ENCODE peak calls at places on chromosomes 7 and 10, in four cellular contexts. K is K562, X is HepG2, G is GM12878. Z is an unnamed sample. For H3K4me1, the result is how much of the 10 kb centered on the place peaks cover.

GRCh38 chr10:118907051-118907450 is 122.5 kb upstream of the NANOS1 start:
- DNase-seq in K (no peak), X (no peak), G (no peak), Z (no peak)

GRCh38 chr7:148153611-148154010 is 437.0 kb upstream of the C7orf33 start:
- DNase-seq in K (no peak), X (no peak), G (no peak), Z (no peak)

GRCh38 chr10:77702166-77702565 is 64.6 kb upstream of the KCNMA1 start:
- DNase-seq in K (no peak), X (no peak), G (no peak), Z (peak)

GRCh38 chr10:78857193-78857592 is 211.6 kb upstream of the ZMIZ1 start:
- DNase-seq in K (no peak), X (no peak), G (no peak), Z (no peak)

GRCh38 chr10:8006274-8006999 is 48.1 kb upstream of the GATA3 start:
- DNase-seq in K (no peak), X (no peak), G (no peak), Z (no peak)

GRCh38 chr7:74087791-74088453 is 4.3 kb downstream of the LIMK1 start:
- DNase-seq in K (no peak), X (no peak), G (no peak), Z (no peak)

GRCh38 chr10:116186273-116186672 is 86.7 kb downstream of the GFRA1 start:
- DNase-seq in K (no peak), X (no peak), G (no peak), Z (no peak)

GRCh38 chr10:29482591-29483421 is 152.0 kb downstream of the SVIL start:
- DNase-seq in K (no peak), X (peak), G (no peak), Z (no peak)

GRCh38 chr10:26839966-26840627 is 20.7 kb downstream of the ABI1 start:
- DNase-seq in K (no peak), X (no peak), G (no peak), Z (no peak)

GRCh38 chr10:105586451-105587098 is 945.5 kb downstream of the SORCS3 start:
- DNase-seq in K (no peak), X (no peak), G (no peak), Z (no peak)

GRCh38 chr7:113705439-113705838 is 213.4 kb downstream of the PPP1R3A start:
- DNase-seq in K (no peak), X (no peak), G (no peak), Z (no peak)
- H3K4me1 ChIP-seq in K (under half), X (under half), G (under half), Z (under half)

GRCh38 chr7:108026116-108026515 is 23.2 kb upstream of the LAMB1 start:
- DNase-seq in K (no peak), X (no peak), G (no peak), Z (no peak)
- H3K9ac ChIP-seq in K (no peak), X (no peak), G (no peak), Z (no peak)

GRCh38 chr7:12320241-12320640 is 83.4 kb downstream of the VWDE start:
- DNase-seq in K (no peak), X (no peak), G (no peak), Z (no peak)
- TF ChIP-seq MYC in K (no peak), X (no peak), G (no peak), Z (no peak)

DNA sequence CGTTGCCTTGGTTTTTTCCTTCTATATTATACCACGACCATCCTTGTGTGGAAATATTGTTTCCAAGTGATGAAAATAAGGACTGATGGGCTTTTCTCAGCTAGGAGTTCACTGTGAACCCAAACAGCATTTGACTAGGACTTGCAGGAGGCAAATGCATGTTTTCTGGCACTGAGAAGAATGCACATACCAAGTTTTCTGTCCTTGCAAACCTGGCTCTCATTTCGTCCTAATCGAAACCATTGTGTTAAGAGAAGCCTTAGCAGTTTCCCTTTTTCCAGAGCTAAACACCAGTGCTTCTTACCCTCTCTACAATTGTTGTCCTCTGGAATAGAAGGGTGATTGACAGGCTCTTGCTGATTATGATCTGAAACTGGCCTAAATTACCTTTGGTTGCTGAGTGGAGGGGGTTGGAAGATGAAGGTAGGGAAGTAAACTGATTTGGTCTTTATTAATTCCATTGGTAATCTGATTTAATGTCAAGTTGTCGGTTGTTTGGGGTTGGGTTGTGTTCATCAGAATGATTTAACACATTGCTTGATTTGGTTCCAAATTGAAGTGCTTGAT is 33.1 kb upstream of the ELMO1 start:
- DNase-seq in K (no peak), X (no peak), G (no peak), Z (no peak)
- H3K4me1 ChIP-seq in K (under half), X (under half), G (under half), Z (under half)

GRCh38 chr10:18158698-18159342 is 18.6 kb downstream of the CACNB2 start:
- DNase-seq in K (no peak), X (no peak), G (no peak), Z (no peak)
- H3K9ac ChIP-seq in K (no peak), X (no peak), G (no peak), Z (no peak)

GRCh38 chr7:55131421-55131929 is 112.7 kb downstream of the EGFR start:
- DNase-seq in K (no peak), X (peak), G (no peak), Z (no peak)
- TF ChIP-seq MYC in K (no peak), X (peak), G (no peak), Z (no peak)

DNA sequence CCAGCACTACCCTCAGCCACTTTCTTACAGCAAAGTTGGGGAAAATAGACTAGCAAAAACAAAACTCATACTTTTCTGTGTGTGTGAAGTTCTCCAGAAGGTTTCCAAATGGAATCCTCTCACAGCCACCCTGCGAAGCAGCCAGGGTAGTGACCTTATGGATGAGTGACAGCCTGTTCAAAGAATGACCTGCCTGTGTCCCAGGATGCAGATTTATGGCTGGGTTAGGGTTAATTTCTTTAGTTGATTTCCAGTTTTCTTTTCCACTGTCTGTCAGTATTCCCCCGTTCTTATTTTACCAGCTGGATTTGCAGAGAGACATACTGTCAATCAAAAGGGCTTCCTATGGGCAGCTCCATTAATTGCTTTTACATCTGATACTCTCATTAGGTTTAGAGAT is 2.4 kb upstream of the SEMA4G start:
- DNase-seq in K (no peak), X (no peak), G (no peak), Z (no peak)
- H3K4me1 ChIP-seq in K (under half), X (half or more), G (under half), Z (under half)

DNA sequence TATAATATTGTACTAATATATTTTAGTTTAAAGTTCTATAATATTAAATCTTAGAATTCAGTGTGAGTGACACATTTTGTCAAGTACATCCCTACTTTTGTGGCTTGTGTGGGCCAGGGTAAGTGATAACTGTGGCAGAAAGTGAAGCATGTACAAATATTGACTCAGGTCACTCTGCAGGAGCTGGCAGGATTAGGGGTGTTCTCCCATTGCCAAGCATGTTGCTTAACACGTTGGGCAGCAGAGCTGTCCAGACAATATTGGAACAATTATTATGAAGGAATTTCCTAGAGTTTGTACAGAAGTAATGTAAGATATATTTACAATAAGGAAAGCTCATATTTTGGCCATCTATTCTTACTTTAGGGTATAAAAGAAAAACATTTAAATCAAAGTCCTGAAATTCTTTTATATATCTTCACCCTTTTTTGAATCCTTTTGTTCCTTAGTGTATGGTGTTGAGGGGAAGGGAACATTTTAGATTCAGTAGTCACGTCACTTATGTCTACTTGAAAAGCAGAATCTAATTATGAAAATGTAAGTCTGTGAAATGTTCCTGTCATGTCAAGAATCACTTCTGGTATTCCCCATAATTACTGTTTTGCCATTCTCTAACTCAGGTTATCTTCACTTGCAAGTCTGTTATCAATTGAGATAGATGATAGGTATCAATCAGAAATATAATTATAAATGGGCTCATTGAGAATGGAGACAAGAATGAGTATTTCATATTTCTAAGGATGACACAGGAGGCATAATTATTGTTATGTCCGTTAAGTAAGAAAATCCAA is 4.1 kb downstream of the HDAC9 start:
- DNase-seq in K (no peak), X (no peak), G (no peak), Z (no peak)
- H3K9ac ChIP-seq in K (no peak), X (no peak), G (no peak), Z (no peak)

Z was measured in endothelial cell of umbilical vein.